ENCODE peak calls at places on chromosomes 1 and 21, in seven cellular contexts. B is breast epithelium, D is OCI-LY7, K is hepatocyte, X is heart left ventricle, J is kidney, S is tibial artery. F is an unnamed sample.

GRCh38 chr1:182069028-182069466 is 7.5 kb upstream of the ZNF648 start:
- DNase-seq in B (no peak), D (peak; percentile 13), K (peak; percentile 85), X (peak; percentile 35), J (peak; percentile 69), S (no peak), F (peak; percentile 74)

GRCh38 chr1:180168786-180169640 is 14.3 kb downstream of the QSOX1 start:
- DNase-seq in B (no peak), D (peak; percentile 53), K (peak; percentile 69), X (no peak), J (no peak), S (peak; percentile 55), F (peak; percentile 77)

GRCh38 chr1:39154553-39155361 is 49.7 kb upstream of the MACF1 start:
- DNase-seq in B (no peak), D (no peak), K (peak; percentile 54), X (peak; percentile 43), J (no peak), S (peak; percentile 74), F (no peak)

GRCh38 chr1:231695439-231696255 is 69.1 kb downstream of the DISC1 start:
- DNase-seq in B (no peak), D (no peak), K (no peak), X (no peak), J (no peak), S (no peak), F (no peak)

GRCh38 chr1:159828916-159829634 is 2.4 kb downstream of the SLAMF8 start:
- DNase-seq in B (no peak), D (peak; percentile 29), K (peak; percentile 60), X (peak; percentile 57), J (peak; percentile 67), S (peak; percentile 75), F (peak; percentile 62)

GRCh38 chr1:190579517-190580193 is 102.0 kb upstream of the BRINP3 start:
- DNase-seq in B (no peak), D (no peak), K (no peak), X (no peak), J (no peak), S (no peak), F (no peak)

GRCh38 chr1:111219466-111220286 is 7.8 kb upstream of the CHI3L2 start:
- DNase-seq in B (no peak), D (peak; percentile 92), K (no peak), X (no peak), J (no peak), S (no peak), F (peak; percentile 49)

GRCh38 chr21:15543473-15543872 is 186.3 kb upstream of the USP25 start:
- DNase-seq in B (no peak), D (no peak), K (no peak), X (no peak), J (no peak), S (no peak), F (no peak)

GRCh38 chr1:233638513-233638912 is 24.6 kb downstream of the KCNK1 start:
- DNase-seq in B (no peak), D (no peak), K (no peak), X (no peak), J (no peak), S (no peak), F (no peak)

GRCh38 chr1:199322278-199322677 is 683.4 kb downstream of the PTPRC start:
- DNase-seq in B (no peak), D (no peak), K (no peak), X (no peak), J (no peak), S (no peak), F (no peak)

GRCh38 chr21:42672699-42673458 is 19.5 kb downstream of the PDE9A start:
- DNase-seq in B (no peak), D (no peak), K (peak; percentile 71), X (no peak), J (no peak), S (no peak), F (no peak)

GRCh38 chr1:158084747-158085146 is 91.3 kb downstream of the KIRREL1 start:
- DNase-seq in B (no peak), D (no peak), K (no peak), X (no peak), J (no peak), S (no peak), F (no peak)

GRCh38 chr21:23725576-23725975 is 1881.7 kb downstream of the MRPL39 start:
- DNase-seq in B (no peak), D (no peak), K (no peak), X (no peak), J (no peak), S (no peak), F (no peak)

GRCh38 chr1:942411-942821 is 16.6 kb downstream of the NOC2L start:
- DNase-seq in B (no peak), D (no peak), K (peak; percentile 61), X (no peak), J (no peak), S (no peak), F (no peak)

GRCh38 chr1:226977288-226977972 is 37.3 kb downstream of the COQ8A start:
- DNase-seq in B (no peak), D (no peak), K (no peak), X (no peak), J (peak; percentile 61), S (peak; percentile 51), F (no peak)

GRCh38 chr1:38962560-38962959 is 20.9 kb upstream of the RHBDL2 start:
- DNase-seq in B (no peak), D (no peak), K (no peak), X (no peak), J (no peak), S (no peak), F (no peak)

GRCh38 chr1:76006234-76006633 is 68.3 kb upstream of the ST6GALNAC3 start:
- DNase-seq in B (no peak), D (no peak), K (peak; percentile 56), X (no peak), J (no peak), S (no peak), F (no peak)

GRCh38 chr1:20964540-20965484 is 177.7 kb upstream of the HP1BP3 start:
- DNase-seq in B (no peak), D (peak; percentile 80), K (peak; percentile 46), X (no peak), J (no peak), S (no peak), F (peak; percentile 49)

GRCh38 chr1:10494754-10495474 is 20.2 kb downstream of the PEX14 start:
- DNase-seq in B (peak; percentile 86), D (peak; percentile 77), K (peak; percentile 81), X (peak; percentile 46), J (peak; percentile 82), S (peak; percentile 75), F (peak; percentile 82)

GRCh38 chr1:1891349-1892078 is 627 bp upstream of the GNB1 start:
- DNase-seq in B (no peak), D (peak; percentile 82), K (peak; percentile 81), X (peak; percentile 89), J (peak; percentile 93), S (peak; percentile 81), F (peak; percentile 92)

GRCh38 chr1:150621497-150622113 is 7.8 kb downstream of the ENSA start:
- DNase-seq in B (no peak), D (peak; percentile 72), K (peak; percentile 72), X (peak; percentile 53), J (no peak), S (peak; percentile 79), F (peak; percentile 65)

GRCh38 chr1:159900086-159900680 is at the start of gene CFAP45:
- DNase-seq in B (peak; percentile 91), D (no peak), K (peak; percentile 95), X (peak; percentile 81), J (peak; percentile 95), S (peak; percentile 95), F (peak; percentile 83)

GRCh38 chr1:116491985-116492811 is 78.6 kb downstream of the CD58 start:
- DNase-seq in B (no peak), D (no peak), K (no peak), X (no peak), J (no peak), S (no peak), F (no peak)

GRCh38 chr1:22808846-22809501 is 98.3 kb downstream of the EPHB2 start:
- DNase-seq in B (no peak), D (no peak), K (peak; percentile 71), X (peak; percentile 30), J (peak; percentile 3), S (peak; percentile 75), F (no peak)

GRCh38 chr1:227754958-227755357 is 19.7 kb downstream of the SNAP47 start:
- DNase-seq in B (no peak), D (no peak), K (no peak), X (no peak), J (no peak), S (no peak), F (no peak)

GRCh38 chr1:179529482-179529881 is 46.3 kb downstream of the NPHS2 start:
- DNase-seq in B (no peak), D (no peak), K (no peak), X (no peak), J (no peak), S (no peak), F (no peak)

DNA sequence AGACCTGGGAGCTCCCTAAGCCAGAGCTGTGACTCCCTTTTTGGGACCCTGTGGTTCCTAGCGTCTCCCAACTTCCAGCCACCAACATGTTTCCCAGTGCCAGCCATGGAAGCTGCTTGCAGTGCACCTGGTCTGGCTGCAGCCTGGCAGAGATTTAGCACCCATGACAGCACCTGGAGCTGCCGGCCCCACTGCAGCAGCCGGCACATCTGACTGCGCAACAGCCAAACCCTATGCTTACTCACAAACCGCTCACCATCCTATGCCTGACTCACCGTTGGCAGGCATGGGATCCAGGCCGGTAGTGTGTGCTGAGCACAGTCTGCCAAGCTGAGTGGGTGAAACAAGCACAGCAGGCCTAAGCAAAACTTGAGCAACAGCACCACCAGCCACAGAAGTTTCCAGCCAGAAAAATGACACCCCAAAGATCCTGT is 435.9 kb upstream of the PRMT6 start:
- DNase-seq in B (no peak), D (no peak), K (no peak), X (no peak), J (peak; percentile 41), S (no peak), F (no peak)
- TF ChIP-seq CTCF in B (no peak), D (no peak), K (no peak), X (no peak), J (no peak), S (no peak), F (no peak)

GRCh38 chr1:23959461-23960290 is at the start of gene PNRC2:
- DNase-seq in B (peak; percentile 98), D (peak; percentile 96), K (peak; percentile 98), X (peak; percentile 98), J (peak; percentile 99), S (peak; percentile 98), F (peak; percentile 97)
- TF ChIP-seq CTCF in B (no peak), D (no peak), K (no peak), X (no peak), J (no peak), S (no peak), F (no peak)

DNA sequence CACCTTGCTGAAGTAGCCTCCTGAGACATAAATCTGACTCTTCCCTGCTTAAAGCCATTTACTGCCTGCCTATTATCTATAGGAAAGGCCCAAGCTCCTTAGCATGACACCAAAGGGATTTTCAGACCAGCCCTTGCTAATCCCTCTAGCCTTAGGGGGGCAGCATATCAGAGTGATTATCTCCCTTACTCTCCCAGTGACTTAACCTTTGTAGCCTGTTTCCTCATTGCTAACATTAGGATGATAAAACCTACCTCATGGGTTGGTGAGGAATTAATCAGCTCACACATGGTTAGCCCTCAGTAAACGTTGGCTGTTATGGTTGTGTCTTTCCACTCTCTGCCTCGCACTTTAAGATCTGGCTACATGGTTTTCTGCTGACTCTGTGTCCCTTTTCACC is 70.1 kb downstream of the ROR1 start:
- DNase-seq in B (no peak), D (no peak), K (no peak), X (no peak), J (no peak), S (no peak), F (no peak)
- TF ChIP-seq CTCF in B (no peak), D (peak; percentile 44), K (no peak), X (no peak), J (no peak), S (no peak), F (no peak)

GRCh38 chr1:205229399-205229861 is 1.7 kb downstream of the TMCC2 start:
- DNase-seq in B (no peak), D (peak; percentile 89), K (peak; percentile 73), X (peak; percentile 46), J (no peak), S (no peak), F (peak; percentile 87)
- TF ChIP-seq CTCF in B (no peak), D (peak; percentile 33), K (peak; percentile 39), X (peak; percentile 28), J (peak; percentile 35), S (no peak), F (peak; percentile 42)